ENCODE peak calls at places on chromosomes 6 and 20, in four cellular contexts. One of them, this sample, is unnamed.

GRCh38 chr6:27795697-27796494 is 116.3 kb downstream of the OR2B2 start:
- DNase-seq in GDM1: peak; percentile 65
- DNase-seq in T-helper 2 cell: no peak
- DNase-seq in lung microvascular endothelial cell: peak; percentile 89
- DNase-seq in this sample: peak; percentile 75

GRCh38 chr6:99458319-99458718 is 33.2 kb upstream of the PNISR start:
- DNase-seq in GDM1: peak; percentile 3
- DNase-seq in T-helper 2 cell: no peak
- DNase-seq in lung microvascular endothelial cell: peak; percentile 58
- DNase-seq in this sample: no peak

GRCh38 chr6:139531148-139531547 is 156.7 kb upstream of the CITED2 start:
- DNase-seq in GDM1: no peak
- DNase-seq in T-helper 2 cell: no peak
- DNase-seq in lung microvascular endothelial cell: peak; percentile 17
- DNase-seq in this sample: no peak

GRCh38 chr20:1992359-1992758 is 1.5 kb downstream of the PDYN start:
- DNase-seq in GDM1: no peak
- DNase-seq in T-helper 2 cell: no peak
- DNase-seq in lung microvascular endothelial cell: no peak
- DNase-seq in this sample: no peak

GRCh38 chr20:31446084-31446819 is 5.8 kb downstream of the DEFB123 start:
- DNase-seq in GDM1: no peak
- DNase-seq in T-helper 2 cell: no peak
- DNase-seq in lung microvascular endothelial cell: no peak
- DNase-seq in this sample: no peak

GRCh38 chr20:23446505-23446904 is 6.2 kb downstream of the CST11 start:
- DNase-seq in GDM1: peak; percentile 29
- DNase-seq in T-helper 2 cell: no peak
- DNase-seq in lung microvascular endothelial cell: peak; percentile 69
- DNase-seq in this sample: peak; percentile 33

GRCh38 chr6:36266913-36267644 is 2.8 kb upstream of the PNPLA1 start:
- DNase-seq in GDM1: no peak
- DNase-seq in T-helper 2 cell: no peak
- DNase-seq in lung microvascular endothelial cell: peak; percentile 67
- DNase-seq in this sample: no peak

GRCh38 chr20:7841967-7842301 is 98.3 kb downstream of the HAO1 start:
- DNase-seq in GDM1: no peak
- DNase-seq in T-helper 2 cell: no peak
- DNase-seq in lung microvascular endothelial cell: peak; percentile 96
- DNase-seq in this sample: no peak

GRCh38 chr6:161003336-161003735 is 11.8 kb downstream of the MAP3K4 start:
- DNase-seq in GDM1: no peak
- DNase-seq in T-helper 2 cell: no peak
- DNase-seq in lung microvascular endothelial cell: no peak
- DNase-seq in this sample: no peak